ENCODE peak calls at places on chromosomes 2 and 18, in six cellular contexts. One of them, this sample, is unnamed.

GRCh38 chr2:235460548-235461047 is 33.2 kb upstream of the AGAP1 start:
- DNase-seq in activated naive CD4-positive, alpha-beta T cell: no peak
- DNase-seq in left ventricle myocardium inferior: no peak
- DNase-seq in Caki2: no peak
- DNase-seq in activated CD8-positive, alpha-beta memory T cell treated with anti-CD3 and anti-CD28 coated beads for 4 hours: no peak
- DNase-seq in stimulated activated CD4-positive, alpha-beta T cell treated with anti-CD3 and anti-CD28 coated beads, Interleukin-1b, Interleukin-23, amount 100 ng/mL, for 24 hours: no peak
- DNase-seq in this sample: no peak

GRCh38 chr18:22713511-22713910 is 219.6 kb upstream of the RBBP8 start:
- DNase-seq in activated CD8-positive, alpha-beta memory T cell treated with anti-CD3 and anti-CD28 coated beads for 4 hours: no peak
- DNase-seq in Caki2: no peak
- DNase-seq in left ventricle myocardium inferior: no peak
- DNase-seq in activated naive CD4-positive, alpha-beta T cell: no peak
- DNase-seq in stimulated activated CD4-positive, alpha-beta T cell treated with anti-CD3 and anti-CD28 coated beads, Interleukin-1b, Interleukin-23, amount 100 ng/mL, for 24 hours: no peak
- DNase-seq in this sample: no peak

GRCh38 chr18:45920367-45920766 is 46.8 kb downstream of the EPG5 start:
- DNase-seq in left ventricle myocardium inferior: peak
- DNase-seq in Caki2: no peak
- DNase-seq in stimulated activated CD4-positive, alpha-beta T cell treated with anti-CD3 and anti-CD28 coated beads, Interleukin-1b, Interleukin-23, amount 100 ng/mL, for 24 hours: no peak
- DNase-seq in activated CD8-positive, alpha-beta memory T cell treated with anti-CD3 and anti-CD28 coated beads for 4 hours: no peak
- DNase-seq in activated naive CD4-positive, alpha-beta T cell: no peak
- DNase-seq in this sample: no peak

GRCh38 chr2:138239902-138240595 is 261.5 kb upstream of the SPOPL start:
- DNase-seq in Caki2: no peak
- DNase-seq in left ventricle myocardium inferior: no peak
- DNase-seq in stimulated activated CD4-positive, alpha-beta T cell treated with anti-CD3 and anti-CD28 coated beads, Interleukin-1b, Interleukin-23, amount 100 ng/mL, for 24 hours: no peak
- DNase-seq in activated CD8-positive, alpha-beta memory T cell treated with anti-CD3 and anti-CD28 coated beads for 4 hours: no peak
- DNase-seq in activated naive CD4-positive, alpha-beta T cell: no peak
- DNase-seq in this sample: no peak

GRCh38 chr2:200335657-200336056 is 29.2 kb downstream of the SPATS2L start:
- DNase-seq in left ventricle myocardium inferior: no peak
- DNase-seq in stimulated activated CD4-positive, alpha-beta T cell treated with anti-CD3 and anti-CD28 coated beads, Interleukin-1b, Interleukin-23, amount 100 ng/mL, for 24 hours: no peak
- DNase-seq in activated CD8-positive, alpha-beta memory T cell treated with anti-CD3 and anti-CD28 coated beads for 4 hours: no peak
- DNase-seq in Caki2: no peak
- DNase-seq in activated naive CD4-positive, alpha-beta T cell: no peak
- DNase-seq in this sample: no peak

GRCh38 chr18:34258176-34258575 is 33.5 kb upstream of the NOL4 start:
- DNase-seq in activated naive CD4-positive, alpha-beta T cell: no peak
- DNase-seq in stimulated activated CD4-positive, alpha-beta T cell treated with anti-CD3 and anti-CD28 coated beads, Interleukin-1b, Interleukin-23, amount 100 ng/mL, for 24 hours: no peak
- DNase-seq in left ventricle myocardium inferior: no peak
- DNase-seq in activated CD8-positive, alpha-beta memory T cell treated with anti-CD3 and anti-CD28 coated beads for 4 hours: no peak
- DNase-seq in Caki2: no peak
- DNase-seq in this sample: no peak

GRCh38 chr2:197241590-197241989 is 69.0 kb downstream of the ANKRD44 start:
- DNase-seq in stimulated activated CD4-positive, alpha-beta T cell treated with anti-CD3 and anti-CD28 coated beads, Interleukin-1b, Interleukin-23, amount 100 ng/mL, for 24 hours: no peak
- DNase-seq in Caki2: no peak
- DNase-seq in left ventricle myocardium inferior: no peak
- DNase-seq in activated CD8-positive, alpha-beta memory T cell treated with anti-CD3 and anti-CD28 coated beads for 4 hours: no peak
- DNase-seq in activated naive CD4-positive, alpha-beta T cell: no peak
- DNase-seq in this sample: no peak

GRCh38 chr2:10357193-10357592 is 54.5 kb downstream of the HPCAL1 start:
- DNase-seq in Caki2: no peak
- DNase-seq in left ventricle myocardium inferior: no peak
- DNase-seq in stimulated activated CD4-positive, alpha-beta T cell treated with anti-CD3 and anti-CD28 coated beads, Interleukin-1b, Interleukin-23, amount 100 ng/mL, for 24 hours: no peak
- DNase-seq in activated CD8-positive, alpha-beta memory T cell treated with anti-CD3 and anti-CD28 coated beads for 4 hours: no peak
- DNase-seq in activated naive CD4-positive, alpha-beta T cell: no peak
- DNase-seq in this sample: no peak

GRCh38 chr2:141137121-141137693 is 993.6 kb downstream of the LRP1B start:
- DNase-seq in activated naive CD4-positive, alpha-beta T cell: no peak
- DNase-seq in Caki2: no peak
- DNase-seq in left ventricle myocardium inferior: no peak
- DNase-seq in activated CD8-positive, alpha-beta memory T cell treated with anti-CD3 and anti-CD28 coated beads for 4 hours: no peak
- DNase-seq in stimulated activated CD4-positive, alpha-beta T cell treated with anti-CD3 and anti-CD28 coated beads, Interleukin-1b, Interleukin-23, amount 100 ng/mL, for 24 hours: no peak
- DNase-seq in this sample: no peak

GRCh38 chr2:120303177-120303576 is 42.8 kb upstream of the INHBB start:
- DNase-seq in Caki2: no peak
- DNase-seq in activated CD8-positive, alpha-beta memory T cell treated with anti-CD3 and anti-CD28 coated beads for 4 hours: no peak
- DNase-seq in left ventricle myocardium inferior: no peak
- DNase-seq in stimulated activated CD4-positive, alpha-beta T cell treated with anti-CD3 and anti-CD28 coated beads, Interleukin-1b, Interleukin-23, amount 100 ng/mL, for 24 hours: no peak
- DNase-seq in activated naive CD4-positive, alpha-beta T cell: no peak
- DNase-seq in this sample: no peak

GRCh38 chr2:9074930-9075329 is 71.4 kb upstream of the MBOAT2 start:
- DNase-seq in activated naive CD4-positive, alpha-beta T cell: no peak
- DNase-seq in Caki2: no peak
- DNase-seq in stimulated activated CD4-positive, alpha-beta T cell treated with anti-CD3 and anti-CD28 coated beads, Interleukin-1b, Interleukin-23, amount 100 ng/mL, for 24 hours: no peak
- DNase-seq in activated CD8-positive, alpha-beta memory T cell treated with anti-CD3 and anti-CD28 coated beads for 4 hours: no peak
- DNase-seq in left ventricle myocardium inferior: no peak
- DNase-seq in this sample: no peak

GRCh38 chr2:1024981-1025380 is 74.3 kb downstream of the SNTG2 start:
- DNase-seq in left ventricle myocardium inferior: no peak
- DNase-seq in activated CD8-positive, alpha-beta memory T cell treated with anti-CD3 and anti-CD28 coated beads for 4 hours: no peak
- DNase-seq in Caki2: no peak
- DNase-seq in stimulated activated CD4-positive, alpha-beta T cell treated with anti-CD3 and anti-CD28 coated beads, Interleukin-1b, Interleukin-23, amount 100 ng/mL, for 24 hours: no peak
- DNase-seq in activated naive CD4-positive, alpha-beta T cell: no peak
- DNase-seq in this sample: no peak

This sample was measured in D721Med.